ENCODE peak calls at places on chromosomes 11 and 22, in six cellular contexts. One of them, this sample, is unnamed.

GRCh38 chr22:35538801-35539321 is 1.8 kb upstream of the RASD2 start:
- DNase-seq in astrocyte of the spinal cord: no peak
- DNase-seq in fibroblast of lung: no peak
- DNase-seq in fibroblast of pulmonary artery: no peak
- DNase-seq in PC-9: no peak
- DNase-seq in kidney epithelial cell: no peak
- DNase-seq in this sample: peak; percentile 51

GRCh38 chr11:35257287-35257686 is 118.3 kb downstream of the CD44 start:
- DNase-seq in kidney epithelial cell: no peak
- DNase-seq in fibroblast of lung: no peak
- DNase-seq in astrocyte of the spinal cord: no peak
- DNase-seq in PC-9: no peak
- DNase-seq in fibroblast of pulmonary artery: no peak
- DNase-seq in this sample: no peak

GRCh38 chr11:105577645-105578044 is 32.2 kb upstream of the GRIA4 start:
- DNase-seq in fibroblast of pulmonary artery: peak; percentile 34
- DNase-seq in fibroblast of lung: peak; percentile 2
- DNase-seq in astrocyte of the spinal cord: no peak
- DNase-seq in PC-9: no peak
- DNase-seq in kidney epithelial cell: no peak
- DNase-seq in this sample: no peak

GRCh38 chr11:133951484-133952198 is 5.1 kb downstream of the IGSF9B start:
- DNase-seq in astrocyte of the spinal cord: no peak
- DNase-seq in fibroblast of lung: peak; percentile 63
- DNase-seq in PC-9: no peak
- DNase-seq in fibroblast of pulmonary artery: no peak
- DNase-seq in kidney epithelial cell: no peak
- DNase-seq in this sample: no peak

GRCh38 chr11:90476442-90477007 is 253.7 kb upstream of the CHORDC1 start:
- DNase-seq in astrocyte of the spinal cord: peak; percentile 33
- DNase-seq in fibroblast of pulmonary artery: peak; percentile 21
- DNase-seq in kidney epithelial cell: peak; percentile 28
- DNase-seq in fibroblast of lung: peak; percentile 54
- DNase-seq in PC-9: peak; percentile 57
- DNase-seq in this sample: peak; percentile 8

GRCh38 chr22:38828191-38828590 is 15.6 kb downstream of the NPTXR start:
- DNase-seq in astrocyte of the spinal cord: no peak
- DNase-seq in fibroblast of lung: no peak
- DNase-seq in fibroblast of pulmonary artery: no peak
- DNase-seq in PC-9: no peak
- DNase-seq in kidney epithelial cell: no peak
- DNase-seq in this sample: no peak

GRCh38 chr11:96162816-96163499 is 180.0 kb downstream of the MAML2 start:
- DNase-seq in PC-9: peak; percentile 33
- DNase-seq in kidney epithelial cell: no peak
- DNase-seq in fibroblast of pulmonary artery: peak; percentile 98
- DNase-seq in astrocyte of the spinal cord: peak; percentile 88
- DNase-seq in fibroblast of lung: peak; percentile 95
- DNase-seq in this sample: no peak

GRCh38 chr11:76617553-76618265 is 52.8 kb downstream of the LRRC32 start:
- DNase-seq in fibroblast of pulmonary artery: peak; percentile 66
- DNase-seq in PC-9: no peak
- DNase-seq in kidney epithelial cell: no peak
- DNase-seq in fibroblast of lung: peak; percentile 81
- DNase-seq in astrocyte of the spinal cord: peak; percentile 43
- DNase-seq in this sample: no peak

GRCh38 chr22:37768273-37768672 is 39.5 kb upstream of the GCAT start:
- DNase-seq in fibroblast of pulmonary artery: no peak
- DNase-seq in fibroblast of lung: no peak
- DNase-seq in kidney epithelial cell: no peak
- DNase-seq in astrocyte of the spinal cord: no peak
- DNase-seq in PC-9: no peak
- DNase-seq in this sample: no peak

GRCh38 chr11:39361557-39361956 is 2097.9 kb downstream of the LRRC4C start:
- DNase-seq in astrocyte of the spinal cord: no peak
- DNase-seq in PC-9: no peak
- DNase-seq in fibroblast of pulmonary artery: no peak
- DNase-seq in kidney epithelial cell: no peak
- DNase-seq in fibroblast of lung: no peak
- DNase-seq in this sample: no peak

GRCh38 chr11:39367526-39367925 is 2091.9 kb downstream of the LRRC4C start:
- DNase-seq in fibroblast of lung: no peak
- DNase-seq in astrocyte of the spinal cord: no peak
- DNase-seq in PC-9: no peak
- DNase-seq in fibroblast of pulmonary artery: no peak
- DNase-seq in kidney epithelial cell: no peak
- DNase-seq in this sample: no peak

GRCh38 chr11:39365809-39366436 is 2093.5 kb downstream of the LRRC4C start:
- DNase-seq in fibroblast of lung: peak; percentile 70
- DNase-seq in fibroblast of pulmonary artery: peak; percentile 39
- DNase-seq in kidney epithelial cell: peak; percentile 18
- DNase-seq in PC-9: peak; percentile 37
- DNase-seq in astrocyte of the spinal cord: peak; percentile 17
- DNase-seq in this sample: no peak
- TF ChIP-seq CTCF in fibroblast of lung: no peak
- TF ChIP-seq CTCF in fibroblast of pulmonary artery: peak; percentile 12
- TF ChIP-seq CTCF in kidney epithelial cell: peak; percentile 44
- TF ChIP-seq CTCF in PC-9: peak; percentile 41
- TF ChIP-seq CTCF in astrocyte of the spinal cord: no peak
- TF ChIP-seq CTCF in this sample: no peak

DNA sequence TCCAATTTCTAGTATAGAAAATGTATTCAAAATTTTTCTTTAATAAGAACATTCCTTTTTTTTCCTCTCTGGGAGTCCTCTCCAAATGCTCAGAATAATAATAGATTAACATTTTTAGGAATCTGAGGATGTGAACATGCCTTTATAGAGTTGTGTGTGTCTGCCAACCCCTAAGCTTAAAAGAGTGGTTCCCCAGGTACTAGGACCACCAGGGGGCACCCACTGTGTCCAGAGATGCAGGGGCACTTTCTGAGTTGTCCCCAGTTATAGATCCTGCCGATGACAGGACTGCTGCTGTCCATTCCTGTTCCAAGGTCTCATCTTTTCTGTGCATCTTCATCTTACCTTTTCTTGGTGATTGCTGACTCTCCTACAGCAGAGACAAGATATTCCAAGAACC is 27.0 kb upstream of the MICAL2 start:
- DNase-seq in fibroblast of lung: no peak
- DNase-seq in astrocyte of the spinal cord: no peak
- DNase-seq in PC-9: no peak
- DNase-seq in fibroblast of pulmonary artery: no peak
- DNase-seq in kidney epithelial cell: no peak
- DNase-seq in this sample: no peak
- TF ChIP-seq CTCF in fibroblast of lung: peak; percentile 12
- TF ChIP-seq CTCF in astrocyte of the spinal cord: no peak
- TF ChIP-seq CTCF in PC-9: no peak
- TF ChIP-seq CTCF in fibroblast of pulmonary artery: peak; percentile 4
- TF ChIP-seq CTCF in kidney epithelial cell: peak; percentile 16
- TF ChIP-seq CTCF in this sample: peak; percentile 19

DNA sequence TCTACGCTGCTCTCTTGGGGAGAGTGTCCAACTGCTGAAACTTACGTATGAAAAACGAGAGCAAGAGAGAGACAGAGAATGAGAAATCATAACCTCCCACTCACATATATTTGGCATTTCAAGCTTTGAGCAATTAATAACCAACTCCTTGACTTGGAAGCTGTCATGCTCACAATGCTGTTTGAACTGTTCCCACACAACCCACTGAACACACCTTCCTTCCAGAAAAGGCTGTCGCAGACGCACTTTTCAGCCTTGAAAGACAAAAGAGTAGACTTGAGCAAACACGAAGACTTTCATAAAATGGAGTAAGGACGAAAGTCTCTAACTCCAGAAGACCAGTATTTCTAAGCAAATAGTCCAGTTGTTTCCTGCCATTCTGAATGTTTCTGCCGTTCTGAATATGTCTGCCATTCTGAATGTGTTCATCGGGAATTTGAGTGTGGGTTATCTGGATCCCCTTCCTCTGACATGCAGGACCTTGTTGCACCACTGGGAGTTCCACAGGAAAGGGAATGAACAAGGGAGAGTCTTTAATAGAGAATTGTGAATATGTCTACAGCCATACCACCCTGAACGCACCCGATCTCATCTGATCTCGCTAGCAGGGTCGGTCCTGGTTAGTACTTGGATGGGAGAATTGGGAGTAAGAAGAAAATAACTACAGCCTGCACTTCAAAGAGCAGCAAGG is 86.2 kb upstream of the BARX2 start:
- DNase-seq in kidney epithelial cell: no peak
- DNase-seq in fibroblast of lung: no peak
- DNase-seq in astrocyte of the spinal cord: no peak
- DNase-seq in fibroblast of pulmonary artery: no peak
- DNase-seq in PC-9: no peak
- DNase-seq in this sample: no peak
- TF ChIP-seq CTCF in kidney epithelial cell: no peak
- TF ChIP-seq CTCF in fibroblast of lung: no peak
- TF ChIP-seq CTCF in astrocyte of the spinal cord: no peak
- TF ChIP-seq CTCF in fibroblast of pulmonary artery: no peak
- TF ChIP-seq CTCF in PC-9: no peak
- TF ChIP-seq CTCF in this sample: peak; percentile 39

GRCh38 chr11:64766881-64767280 is 7.1 kb upstream of the PYGM start:
- DNase-seq in kidney epithelial cell: no peak
- DNase-seq in PC-9: no peak
- DNase-seq in fibroblast of lung: no peak
- DNase-seq in astrocyte of the spinal cord: no peak
- DNase-seq in fibroblast of pulmonary artery: no peak
- DNase-seq in this sample: no peak

GRCh38 chr11:64763804-64764611 is 4.2 kb upstream of the PYGM start:
- DNase-seq in kidney epithelial cell: no peak
- DNase-seq in fibroblast of lung: no peak
- DNase-seq in fibroblast of pulmonary artery: no peak
- DNase-seq in astrocyte of the spinal cord: no peak
- DNase-seq in PC-9: no peak
- DNase-seq in this sample: no peak

GRCh38 chr11:64765841-64766682 is 6.3 kb upstream of the PYGM start:
- DNase-seq in fibroblast of pulmonary artery: no peak
- DNase-seq in fibroblast of lung: no peak
- DNase-seq in astrocyte of the spinal cord: no peak
- DNase-seq in kidney epithelial cell: no peak
- DNase-seq in PC-9: no peak
- DNase-seq in this sample: no peak

GRCh38 chr11:64764753-64765152 is 5.0 kb upstream of the PYGM start:
- DNase-seq in fibroblast of pulmonary artery: no peak
- DNase-seq in fibroblast of lung: no peak
- DNase-seq in kidney epithelial cell: no peak
- DNase-seq in PC-9: no peak
- DNase-seq in astrocyte of the spinal cord: no peak
- DNase-seq in this sample: no peak

GRCh38 chr11:64765291-64765803 is 5.6 kb upstream of the PYGM start:
- DNase-seq in PC-9: no peak
- DNase-seq in fibroblast of pulmonary artery: no peak
- DNase-seq in fibroblast of lung: no peak
- DNase-seq in kidney epithelial cell: no peak
- DNase-seq in astrocyte of the spinal cord: no peak
- DNase-seq in this sample: no peak
- TF ChIP-seq CTCF in PC-9: peak; percentile 32
- TF ChIP-seq CTCF in fibroblast of pulmonary artery: peak; percentile 14
- TF ChIP-seq CTCF in fibroblast of lung: peak; percentile 9
- TF ChIP-seq CTCF in kidney epithelial cell: peak; percentile 37
- TF ChIP-seq CTCF in astrocyte of the spinal cord: peak; percentile 36
- TF ChIP-seq CTCF in this sample: peak; percentile 39

GRCh38 chr22:44347549-44347948 is 34.8 kb upstream of the SHISAL1 start:
- DNase-seq in kidney epithelial cell: no peak
- DNase-seq in astrocyte of the spinal cord: no peak
- DNase-seq in fibroblast of lung: no peak
- DNase-seq in PC-9: no peak
- DNase-seq in fibroblast of pulmonary artery: no peak
- DNase-seq in this sample: no peak
- TF ChIP-seq CTCF in kidney epithelial cell: no peak
- TF ChIP-seq CTCF in astrocyte of the spinal cord: no peak
- TF ChIP-seq CTCF in fibroblast of lung: no peak
- TF ChIP-seq CTCF in PC-9: no peak
- TF ChIP-seq CTCF in fibroblast of pulmonary artery: no peak
- TF ChIP-seq CTCF in this sample: no peak

GRCh38 chr22:45571089-45571488 is 68.4 kb downstream of the FBLN1 start:
- DNase-seq in kidney epithelial cell: no peak
- DNase-seq in fibroblast of lung: no peak
- DNase-seq in astrocyte of the spinal cord: no peak
- DNase-seq in PC-9: no peak
- DNase-seq in fibroblast of pulmonary artery: no peak
- DNase-seq in this sample: no peak
- TF ChIP-seq CTCF in kidney epithelial cell: no peak
- TF ChIP-seq CTCF in fibroblast of lung: no peak
- TF ChIP-seq CTCF in astrocyte of the spinal cord: no peak
- TF ChIP-seq CTCF in PC-9: no peak
- TF ChIP-seq CTCF in fibroblast of pulmonary artery: no peak
- TF ChIP-seq CTCF in this sample: no peak

GRCh38 chr11:114953039-114953438 is 274.7 kb downstream of the NXPE2 start:
- DNase-seq in fibroblast of lung: no peak
- DNase-seq in astrocyte of the spinal cord: no peak
- DNase-seq in PC-9: no peak
- DNase-seq in kidney epithelial cell: no peak
- DNase-seq in fibroblast of pulmonary artery: no peak
- DNase-seq in this sample: no peak
- TF ChIP-seq CTCF in fibroblast of lung: no peak
- TF ChIP-seq CTCF in astrocyte of the spinal cord: no peak
- TF ChIP-seq CTCF in PC-9: no peak
- TF ChIP-seq CTCF in kidney epithelial cell: no peak
- TF ChIP-seq CTCF in fibroblast of pulmonary artery: no peak
- TF ChIP-seq CTCF in this sample: peak; percentile 16

GRCh38 chr11:11787305-11788066 is 54.3 kb upstream of the USP47 start:
- DNase-seq in PC-9: peak; percentile 46
- DNase-seq in kidney epithelial cell: no peak
- DNase-seq in fibroblast of pulmonary artery: peak; percentile 75
- DNase-seq in astrocyte of the spinal cord: peak; percentile 71
- DNase-seq in fibroblast of lung: peak; percentile 53
- DNase-seq in this sample: peak; percentile 86

GRCh38 chr11:11786771-11787170 is 55.0 kb upstream of the USP47 start:
- DNase-seq in PC-9: no peak
- DNase-seq in fibroblast of lung: peak; percentile 20
- DNase-seq in fibroblast of pulmonary artery: peak; percentile 49
- DNase-seq in astrocyte of the spinal cord: peak; percentile 28
- DNase-seq in kidney epithelial cell: no peak
- DNase-seq in this sample: no peak

GRCh38 chr11:11788067-11788710 is 53.6 kb upstream of the USP47 start:
- DNase-seq in kidney epithelial cell: no peak
- DNase-seq in astrocyte of the spinal cord: no peak
- DNase-seq in fibroblast of pulmonary artery: no peak
- DNase-seq in fibroblast of lung: no peak
- DNase-seq in PC-9: no peak
- DNase-seq in this sample: no peak

GRCh38 chr11:11793073-11793472 is 48.7 kb upstream of the USP47 start:
- DNase-seq in fibroblast of pulmonary artery: no peak
- DNase-seq in PC-9: no peak
- DNase-seq in astrocyte of the spinal cord: no peak
- DNase-seq in fibroblast of lung: no peak
- DNase-seq in kidney epithelial cell: no peak
- DNase-seq in this sample: no peak

GRCh38 chr11:11789735-11790369 is 51.9 kb upstream of the USP47 start:
- DNase-seq in PC-9: no peak
- DNase-seq in fibroblast of pulmonary artery: peak; percentile 47
- DNase-seq in kidney epithelial cell: no peak
- DNase-seq in astrocyte of the spinal cord: peak; percentile 19
- DNase-seq in fibroblast of lung: peak; percentile 8
- DNase-seq in this sample: peak; percentile 20
- TF ChIP-seq CTCF in PC-9: peak; percentile 60
- TF ChIP-seq CTCF in fibroblast of pulmonary artery: peak; percentile 80
- TF ChIP-seq CTCF in kidney epithelial cell: peak; percentile 79
- TF ChIP-seq CTCF in astrocyte of the spinal cord: peak; percentile 70
- TF ChIP-seq CTCF in fibroblast of lung: peak; percentile 82
- TF ChIP-seq CTCF in this sample: peak; percentile 83

This sample was measured in neural crest cell.